ENCODE peak calls at places on chromosomes 3 and 15, in four cellular contexts. C, P, T and R are unnamed samples.

GRCh38 chr15:65055201-65055870 is 10.1 kb downstream of the SLC51B start:
- DNase-seq in P (no peak), T (no peak), C (no peak), R (peak)

GRCh38 chr3:126258670-126259069 is 78.3 kb upstream of the ALDH1L1 start:
- DNase-seq in C (no peak), P (no peak), T (no peak), R (no peak)

GRCh38 chr3:114308830-114309229 is 15.0 kb downstream of the TIGIT start:
- DNase-seq in P (no peak), C (no peak), T (no peak), R (no peak)

GRCh38 chr15:37099321-37100108 is 834 bp downstream of the MEIS2 start:
- DNase-seq in T (no peak), C (peak), P (peak), R (peak)

GRCh38 chr3:127209840-127210653 is 17.1 kb downstream of the PRR23E start:
- DNase-seq in C (no peak), P (no peak), T (no peak), R (no peak)

GRCh38 chr15:39315200-39315599 is 265.7 kb upstream of the THBS1 start:
- DNase-seq in P (no peak), T (no peak), C (no peak), R (no peak)

GRCh38 chr15:40235201-40235890 is 3.5 kb upstream of the PAK6 start:
- DNase-seq in P (no peak), T (no peak), C (no peak), R (no peak)

GRCh38 chr15:55277116-55277564 is 12.5 kb downstream of the RAB27A start:
- DNase-seq in C (no peak), T (no peak), P (no peak), R (no peak)

GRCh38 chr3:157285966-157286365 is 126.0 kb upstream of the CCNL1 start:
- DNase-seq in T (no peak), P (no peak), C (no peak), R (no peak)

GRCh38 chr15:66873856-66874255 is 171.8 kb downstream of the SMAD6 start:
- DNase-seq in P (no peak), T (no peak), C (no peak), R (no peak)